ENCODE peak calls at places on chromosomes 13 and 19, in six cellular contexts. One of them, this sample, is unnamed.

GRCh38 chr19:40223135-40223822 is 3.2 kb downstream of the CCNP start:
- DNase-seq in IMR-90: no peak
- DNase-seq in K562: no peak
- DNase-seq in A549: no peak
- DNase-seq in GM12878: no peak
- DNase-seq in HepG2: no peak
- DNase-seq in this sample: no peak

GRCh38 chr13:27933580-27934328 is 14.0 kb downstream of the PDX1 start:
- DNase-seq in A549: no peak
- DNase-seq in K562: no peak
- DNase-seq in GM12878: no peak
- DNase-seq in HepG2: no peak
- DNase-seq in IMR-90: no peak
- DNase-seq in this sample: no peak

GRCh38 chr13:44218501-44219240 is 155.0 kb upstream of the SERP2 start:
- DNase-seq in IMR-90: no peak
- DNase-seq in A549: no peak
- DNase-seq in GM12878: no peak
- DNase-seq in HepG2: no peak
- DNase-seq in K562: no peak
- DNase-seq in this sample: no peak

GRCh38 chr13:111177081-111177711 is 62.1 kb downstream of the ARHGEF7 start:
- DNase-seq in HepG2: no peak
- DNase-seq in IMR-90: peak
- DNase-seq in GM12878: no peak
- DNase-seq in A549: no peak
- DNase-seq in K562: no peak
- DNase-seq in this sample: no peak

GRCh38 chr19:2612619-2613249 is 89.8 kb downstream of the GNG7 start:
- DNase-seq in K562: no peak
- DNase-seq in IMR-90: no peak
- DNase-seq in HepG2: no peak
- DNase-seq in A549: no peak
- DNase-seq in GM12878: no peak
- DNase-seq in this sample: no peak

GRCh38 chr13:75770164-75771145 is 134.3 kb downstream of the LMO7 start:
- DNase-seq in IMR-90: peak
- DNase-seq in GM12878: no peak
- DNase-seq in A549: no peak
- DNase-seq in K562: no peak
- DNase-seq in HepG2: no peak
- DNase-seq in this sample: no peak

GRCh38 chr19:29533578-29534544 is 8.1 kb downstream of the VSTM2B start:
- DNase-seq in A549: no peak
- DNase-seq in IMR-90: no peak
- DNase-seq in GM12878: no peak
- DNase-seq in K562: no peak
- DNase-seq in HepG2: no peak
- DNase-seq in this sample: no peak

GRCh38 chr13:45179428-45179827 is 21.4 kb downstream of the KCTD4 start:
- DNase-seq in IMR-90: peak
- DNase-seq in K562: no peak
- DNase-seq in GM12878: no peak
- DNase-seq in A549: no peak
- DNase-seq in HepG2: peak
- DNase-seq in this sample: no peak

GRCh38 chr19:49875801-49876421 is 1.2 kb downstream of the AKT1S1 start:
- DNase-seq in HepG2: peak
- DNase-seq in IMR-90: peak
- DNase-seq in GM12878: no peak
- DNase-seq in K562: peak
- DNase-seq in A549: peak
- DNase-seq in this sample: peak

GRCh38 chr19:1396019-1396767 is 5.1 kb downstream of the GAMT start:
- DNase-seq in GM12878: no peak
- DNase-seq in K562: no peak
- DNase-seq in HepG2: no peak
- DNase-seq in A549: no peak
- DNase-seq in IMR-90: no peak
- DNase-seq in this sample: no peak

GRCh38 chr13:38405216-38405615 is 55.6 kb downstream of the UFM1 start:
- DNase-seq in K562: no peak
- DNase-seq in GM12878: no peak
- DNase-seq in HepG2: no peak
- DNase-seq in A549: no peak
- DNase-seq in IMR-90: no peak
- DNase-seq in this sample: no peak

GRCh38 chr13:27621366-27622101 is at the start of gene POLR1D:
- DNase-seq in A549: peak
- DNase-seq in GM12878: peak
- DNase-seq in IMR-90: peak
- DNase-seq in HepG2: peak
- DNase-seq in K562: peak
- DNase-seq in this sample: peak

GRCh38 chr19:46693760-46694159 is 23.2 kb downstream of the PRKD2 start:
- DNase-seq in A549: no peak
- DNase-seq in K562: no peak
- DNase-seq in IMR-90: no peak
- DNase-seq in HepG2: no peak
- DNase-seq in GM12878: no peak
- DNase-seq in this sample: peak

GRCh38 chr19:19752760-19753403 is 20.0 kb upstream of the ZNF14 start:
- DNase-seq in GM12878: no peak
- DNase-seq in HepG2: no peak
- DNase-seq in K562: no peak
- DNase-seq in A549: no peak
- DNase-seq in IMR-90: no peak
- DNase-seq in this sample: peak

GRCh38 chr13:20528451-20528850 is 2.8 kb upstream of the CRYL1 start:
- DNase-seq in IMR-90: no peak
- DNase-seq in HepG2: no peak
- DNase-seq in A549: no peak
- DNase-seq in K562: no peak
- DNase-seq in GM12878: peak
- DNase-seq in this sample: no peak

GRCh38 chr13:78680064-78680463 is 21.1 kb upstream of the OBI1 start:
- DNase-seq in HepG2: no peak
- DNase-seq in GM12878: no peak
- DNase-seq in IMR-90: no peak
- DNase-seq in A549: no peak
- DNase-seq in K562: no peak
- DNase-seq in this sample: no peak

GRCh38 chr19:57803594-57804325 is 11.0 kb downstream of the ZNF552 start:
- DNase-seq in HepG2: peak
- DNase-seq in K562: no peak
- DNase-seq in IMR-90: peak
- DNase-seq in GM12878: no peak
- DNase-seq in A549: no peak
- DNase-seq in this sample: peak

GRCh38 chr19:54136086-54136863 is 1.3 kb upstream of the CNOT3 start:
- DNase-seq in IMR-90: peak
- DNase-seq in K562: no peak
- DNase-seq in HepG2: no peak
- DNase-seq in GM12878: no peak
- DNase-seq in A549: no peak
- DNase-seq in this sample: peak

GRCh38 chr19:29040291-29040690 is 172.7 kb downstream of the UQCRFS1 start:
- DNase-seq in GM12878: no peak
- DNase-seq in A549: no peak
- DNase-seq in IMR-90: no peak
- DNase-seq in K562: no peak
- DNase-seq in HepG2: no peak
- DNase-seq in this sample: no peak

GRCh38 chr19:21835429-21835809 is 563 bp downstream of the ZNF43 start:
- DNase-seq in GM12878: no peak
- DNase-seq in IMR-90: no peak
- DNase-seq in K562: no peak
- DNase-seq in HepG2: no peak
- DNase-seq in A549: no peak
- DNase-seq in this sample: no peak

GRCh38 chr19:2726904-2727639 is 5.9 kb upstream of the DIRAS1 start:
- DNase-seq in HepG2: no peak
- DNase-seq in K562: no peak
- DNase-seq in A549: no peak
- DNase-seq in GM12878: no peak
- DNase-seq in IMR-90: no peak
- DNase-seq in this sample: peak

GRCh38 chr19:44050740-44051653 is 839 bp upstream of the ZNF223 start:
- DNase-seq in K562: no peak
- DNase-seq in IMR-90: no peak
- DNase-seq in HepG2: no peak
- DNase-seq in A549: no peak
- DNase-seq in GM12878: no peak
- DNase-seq in this sample: no peak

GRCh38 chr19:44055870-44056269 is 4.0 kb downstream of the ZNF223 start:
- DNase-seq in K562: no peak
- DNase-seq in GM12878: no peak
- DNase-seq in IMR-90: no peak
- DNase-seq in A549: no peak
- DNase-seq in HepG2: no peak
- DNase-seq in this sample: no peak

DNA sequence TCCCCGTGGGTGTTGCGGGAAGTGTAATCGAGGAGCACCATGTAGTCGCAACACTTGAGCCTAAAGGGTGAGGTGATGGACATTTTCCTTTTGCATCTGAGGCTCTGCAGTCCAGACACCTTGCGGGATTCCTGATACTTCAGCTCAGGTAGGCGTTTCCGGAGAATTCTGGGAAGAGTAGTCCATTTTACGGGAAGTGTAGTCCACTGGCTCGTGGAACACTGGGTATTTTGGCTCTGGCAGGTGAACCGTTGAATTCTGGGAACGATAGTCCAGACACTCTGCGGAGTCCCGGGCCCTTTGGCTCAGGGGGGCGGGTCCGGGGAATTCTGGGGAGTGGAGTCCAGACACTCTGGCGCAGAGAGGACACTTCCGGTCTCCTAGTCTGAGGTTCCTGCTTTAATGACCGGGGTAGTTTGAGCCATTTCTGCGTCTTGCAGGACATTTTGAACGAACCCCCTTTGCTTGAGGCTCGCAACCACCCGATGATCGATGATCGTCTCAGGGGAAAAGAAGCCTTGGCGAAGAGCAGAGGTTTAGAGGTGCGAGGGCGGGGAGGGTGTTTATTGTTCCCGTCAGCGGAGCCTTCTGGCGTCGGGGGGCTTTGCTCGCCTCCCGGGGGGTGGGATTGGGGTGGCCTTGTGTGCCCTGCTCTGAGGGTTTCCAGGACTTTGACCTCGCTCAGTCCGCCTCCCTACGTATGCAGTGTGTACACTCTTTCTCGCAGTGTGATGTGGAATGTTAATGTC is at the start of gene ZNF223:
- DNase-seq in HepG2: peak
- DNase-seq in GM12878: peak
- DNase-seq in IMR-90: peak
- DNase-seq in K562: peak
- DNase-seq in A549: peak
- DNase-seq in this sample: peak
- TF ChIP-seq SMC3 in HepG2: peak
- TF ChIP-seq SMC3 in GM12878: no peak
- TF ChIP-seq SMC3 in IMR-90: no peak
- TF ChIP-seq SMC3 in K562: no peak
- TF ChIP-seq SMC3 in A549: no peak
- TF ChIP-seq SMC3 in this sample: no peak

DNA sequence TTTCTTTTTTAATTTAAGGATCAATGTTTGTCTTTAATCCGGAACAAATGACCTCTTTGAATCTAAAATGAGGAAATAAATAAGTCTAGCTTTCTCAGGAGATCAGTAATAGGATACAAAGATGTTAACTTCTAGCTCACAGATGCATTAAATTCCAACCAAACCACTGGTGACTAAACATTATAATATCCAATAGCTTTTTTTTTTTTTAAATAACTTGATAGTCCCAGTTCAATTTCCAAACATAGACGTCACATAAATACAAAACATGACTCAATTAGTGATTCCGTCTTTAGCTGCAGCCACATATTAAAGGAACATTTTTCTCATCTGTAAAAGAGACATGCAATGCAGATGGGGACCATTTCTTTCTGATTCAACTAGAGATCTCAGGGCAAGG is 390.5 kb upstream of the PCDH9 start:
- DNase-seq in IMR-90: peak
- DNase-seq in GM12878: no peak
- DNase-seq in A549: no peak
- DNase-seq in HepG2: no peak
- DNase-seq in K562: no peak
- DNase-seq in this sample: no peak
- TF ChIP-seq SMC3 in IMR-90: no peak
- TF ChIP-seq SMC3 in GM12878: no peak
- TF ChIP-seq SMC3 in A549: no peak
- TF ChIP-seq SMC3 in HepG2: no peak
- TF ChIP-seq SMC3 in K562: no peak
- TF ChIP-seq SMC3 in this sample: no peak

DNA sequence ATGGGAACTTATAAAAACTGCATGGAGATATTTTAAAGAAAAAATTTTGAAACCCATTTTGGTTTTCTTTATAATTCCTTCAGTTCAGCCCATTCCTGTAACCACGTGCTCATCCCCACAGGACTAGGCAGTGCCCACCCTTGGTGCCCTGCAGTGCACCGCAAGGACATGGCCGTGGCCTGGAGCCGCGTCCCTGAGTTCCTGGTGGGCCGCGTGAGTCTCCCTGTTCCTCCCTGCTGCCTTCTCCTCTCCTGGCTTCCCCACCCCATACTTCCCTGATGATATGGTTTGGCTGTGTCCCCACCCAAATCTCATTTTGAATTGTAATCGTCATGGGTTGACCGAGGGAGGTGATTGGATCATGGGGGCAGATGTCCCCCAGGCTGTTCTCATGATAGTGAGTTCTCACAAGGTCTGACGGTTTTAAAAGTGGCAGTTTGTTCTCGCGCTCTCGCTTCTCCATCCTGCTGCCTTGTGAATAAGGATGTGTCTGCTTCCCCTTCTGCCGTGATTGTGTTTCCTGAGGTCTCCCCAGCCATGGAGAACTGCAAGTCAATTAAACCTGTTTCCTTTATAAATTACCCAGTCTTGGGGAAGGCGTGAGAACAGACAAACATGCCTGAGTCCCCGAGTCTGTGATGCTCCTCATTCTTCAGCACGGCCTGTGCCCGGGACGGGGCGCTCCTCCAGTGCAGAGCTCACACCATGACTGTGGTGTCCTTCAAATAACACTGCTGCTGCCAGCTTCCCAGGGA is 31.6 kb upstream of the TFDP1 start:
- DNase-seq in IMR-90: no peak
- DNase-seq in K562: no peak
- DNase-seq in GM12878: no peak
- DNase-seq in A549: no peak
- DNase-seq in HepG2: no peak
- DNase-seq in this sample: no peak
- TF ChIP-seq SMC3 in IMR-90: no peak
- TF ChIP-seq SMC3 in K562: no peak
- TF ChIP-seq SMC3 in GM12878: no peak
- TF ChIP-seq SMC3 in A549: no peak
- TF ChIP-seq SMC3 in HepG2: no peak
- TF ChIP-seq SMC3 in this sample: no peak

DNA sequence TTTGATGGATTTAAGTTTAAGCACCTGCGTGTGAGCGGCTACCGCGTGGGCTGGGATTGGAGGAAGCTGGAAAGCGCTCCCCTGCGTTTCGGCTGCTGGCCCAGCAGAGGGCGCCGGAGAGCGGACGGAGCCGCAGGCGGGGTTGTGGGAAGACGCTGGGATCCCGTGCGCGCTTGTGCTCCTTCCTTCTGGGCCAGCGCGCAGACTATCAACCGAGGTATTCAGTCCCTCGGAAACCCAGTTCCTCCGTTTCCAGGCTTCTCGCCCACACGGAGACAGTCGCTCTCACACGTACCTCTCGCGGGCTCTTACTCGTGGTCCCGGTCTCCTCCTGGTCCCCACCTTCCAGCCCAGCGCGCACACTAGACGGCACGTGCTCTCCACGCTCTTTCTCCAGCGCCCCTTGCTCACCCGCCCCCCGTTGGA is 28.8 kb downstream of the EPN1 start:
- DNase-seq in IMR-90: no peak
- DNase-seq in A549: no peak
- DNase-seq in GM12878: no peak
- DNase-seq in K562: peak
- DNase-seq in HepG2: no peak
- DNase-seq in this sample: peak
- TF ChIP-seq SMC3 in IMR-90: no peak
- TF ChIP-seq SMC3 in A549: no peak
- TF ChIP-seq SMC3 in GM12878: peak
- TF ChIP-seq SMC3 in K562: peak
- TF ChIP-seq SMC3 in HepG2: no peak
- TF ChIP-seq SMC3 in this sample: no peak